ENCODE peak calls at places on chromosomes 3 and 15, in eight cellular contexts. One of them, this sample, is unnamed.

GRCh38 chr15:80967451-80967850 is 22.2 kb downstream of the MESD start:
- DNase-seq in HT1080: no peak
- DNase-seq in body of pancreas: no peak
- DNase-seq in fibroblast of the aortic adventitia: peak
- DNase-seq in D341Med: no peak
- DNase-seq in frontal cortex: no peak
- DNase-seq in activated T-helper 1 cell treated with anti-CD3 and anti-CD28 coated beads, Interleukin-2, amount 50 U/mL, for 16 hours: no peak
- DNase-seq in activated CD4-positive, alpha-beta T cell treated with anti-CD3 and anti-CD28 coated beads, Interleukin-2, amount 50 U/mL, for 1 hour: no peak
- DNase-seq in this sample: no peak

GRCh38 chr3:127426444-127427168 is 138.8 kb upstream of the PRR20G start:
- DNase-seq in body of pancreas: no peak
- DNase-seq in frontal cortex: no peak
- DNase-seq in HT1080: no peak
- DNase-seq in activated T-helper 1 cell treated with anti-CD3 and anti-CD28 coated beads, Interleukin-2, amount 50 U/mL, for 16 hours: no peak
- DNase-seq in fibroblast of the aortic adventitia: no peak
- DNase-seq in activated CD4-positive, alpha-beta T cell treated with anti-CD3 and anti-CD28 coated beads, Interleukin-2, amount 50 U/mL, for 1 hour: no peak
- DNase-seq in D341Med: peak
- DNase-seq in this sample: no peak

GRCh38 chr15:71526061-71526460 is 284.3 kb upstream of the NR2E3 start:
- DNase-seq in fibroblast of the aortic adventitia: peak
- DNase-seq in frontal cortex: no peak
- DNase-seq in HT1080: no peak
- DNase-seq in D341Med: no peak
- DNase-seq in activated CD4-positive, alpha-beta T cell treated with anti-CD3 and anti-CD28 coated beads, Interleukin-2, amount 50 U/mL, for 1 hour: no peak
- DNase-seq in body of pancreas: no peak
- DNase-seq in activated T-helper 1 cell treated with anti-CD3 and anti-CD28 coated beads, Interleukin-2, amount 50 U/mL, for 16 hours: no peak
- DNase-seq in this sample: no peak

GRCh38 chr15:41695750-41696436 is 35.7 kb downstream of the MGA start:
- DNase-seq in D341Med: peak
- DNase-seq in body of pancreas: no peak
- DNase-seq in activated T-helper 1 cell treated with anti-CD3 and anti-CD28 coated beads, Interleukin-2, amount 50 U/mL, for 16 hours: no peak
- DNase-seq in activated CD4-positive, alpha-beta T cell treated with anti-CD3 and anti-CD28 coated beads, Interleukin-2, amount 50 U/mL, for 1 hour: peak
- DNase-seq in HT1080: peak
- DNase-seq in frontal cortex: peak
- DNase-seq in fibroblast of the aortic adventitia: peak
- DNase-seq in this sample: peak

GRCh38 chr3:195468841-195469240 is 26.0 kb upstream of the ACAP2 start:
- DNase-seq in activated T-helper 1 cell treated with anti-CD3 and anti-CD28 coated beads, Interleukin-2, amount 50 U/mL, for 16 hours: no peak
- DNase-seq in activated CD4-positive, alpha-beta T cell treated with anti-CD3 and anti-CD28 coated beads, Interleukin-2, amount 50 U/mL, for 1 hour: no peak
- DNase-seq in HT1080: no peak
- DNase-seq in frontal cortex: no peak
- DNase-seq in body of pancreas: no peak
- DNase-seq in D341Med: no peak
- DNase-seq in fibroblast of the aortic adventitia: no peak
- DNase-seq in this sample: no peak

GRCh38 chr15:32641517-32642059 is at the start of gene SCG5:
- DNase-seq in activated T-helper 1 cell treated with anti-CD3 and anti-CD28 coated beads, Interleukin-2, amount 50 U/mL, for 16 hours: no peak
- DNase-seq in body of pancreas: peak
- DNase-seq in D341Med: no peak
- DNase-seq in HT1080: no peak
- DNase-seq in activated CD4-positive, alpha-beta T cell treated with anti-CD3 and anti-CD28 coated beads, Interleukin-2, amount 50 U/mL, for 1 hour: no peak
- DNase-seq in frontal cortex: peak
- DNase-seq in fibroblast of the aortic adventitia: no peak
- DNase-seq in this sample: no peak

GRCh38 chr15:41944313-41944940 is 27.9 kb downstream of the EHD4 start:
- DNase-seq in body of pancreas: peak
- DNase-seq in activated CD4-positive, alpha-beta T cell treated with anti-CD3 and anti-CD28 coated beads, Interleukin-2, amount 50 U/mL, for 1 hour: no peak
- DNase-seq in frontal cortex: no peak
- DNase-seq in HT1080: peak
- DNase-seq in fibroblast of the aortic adventitia: peak
- DNase-seq in activated T-helper 1 cell treated with anti-CD3 and anti-CD28 coated beads, Interleukin-2, amount 50 U/mL, for 16 hours: no peak
- DNase-seq in D341Med: no peak
- DNase-seq in this sample: no peak

GRCh38 chr15:38610748-38611147 is 46.1 kb upstream of the RASGRP1 start:
- DNase-seq in body of pancreas: no peak
- DNase-seq in activated CD4-positive, alpha-beta T cell treated with anti-CD3 and anti-CD28 coated beads, Interleukin-2, amount 50 U/mL, for 1 hour: peak
- DNase-seq in D341Med: no peak
- DNase-seq in fibroblast of the aortic adventitia: no peak
- DNase-seq in HT1080: no peak
- DNase-seq in activated T-helper 1 cell treated with anti-CD3 and anti-CD28 coated beads, Interleukin-2, amount 50 U/mL, for 16 hours: no peak
- DNase-seq in frontal cortex: no peak
- DNase-seq in this sample: no peak

GRCh38 chr3:18080198-18080689 is 337.8 kb upstream of the TBC1D5 start:
- DNase-seq in activated CD4-positive, alpha-beta T cell treated with anti-CD3 and anti-CD28 coated beads, Interleukin-2, amount 50 U/mL, for 1 hour: no peak
- DNase-seq in HT1080: peak
- DNase-seq in fibroblast of the aortic adventitia: peak
- DNase-seq in frontal cortex: no peak
- DNase-seq in activated T-helper 1 cell treated with anti-CD3 and anti-CD28 coated beads, Interleukin-2, amount 50 U/mL, for 16 hours: no peak
- DNase-seq in D341Med: no peak
- DNase-seq in body of pancreas: no peak
- DNase-seq in this sample: no peak

GRCh38 chr15:81330351-81331085 is 6.6 kb upstream of the STARD5 start:
- DNase-seq in frontal cortex: no peak
- DNase-seq in HT1080: no peak
- DNase-seq in fibroblast of the aortic adventitia: no peak
- DNase-seq in body of pancreas: no peak
- DNase-seq in D341Med: no peak
- DNase-seq in activated CD4-positive, alpha-beta T cell treated with anti-CD3 and anti-CD28 coated beads, Interleukin-2, amount 50 U/mL, for 1 hour: no peak
- DNase-seq in activated T-helper 1 cell treated with anti-CD3 and anti-CD28 coated beads, Interleukin-2, amount 50 U/mL, for 16 hours: no peak
- DNase-seq in this sample: no peak

GRCh38 chr3:51304230-51304629 is 80.9 kb upstream of the MANF start:
- DNase-seq in body of pancreas: no peak
- DNase-seq in activated T-helper 1 cell treated with anti-CD3 and anti-CD28 coated beads, Interleukin-2, amount 50 U/mL, for 16 hours: no peak
- DNase-seq in frontal cortex: no peak
- DNase-seq in HT1080: no peak
- DNase-seq in activated CD4-positive, alpha-beta T cell treated with anti-CD3 and anti-CD28 coated beads, Interleukin-2, amount 50 U/mL, for 1 hour: no peak
- DNase-seq in fibroblast of the aortic adventitia: no peak
- DNase-seq in D341Med: no peak
- DNase-seq in this sample: no peak

GRCh38 chr15:22786868-22787698 is 639 bp downstream of the NIPA1 start:
- DNase-seq in frontal cortex: peak
- DNase-seq in body of pancreas: peak
- DNase-seq in D341Med: peak
- DNase-seq in HT1080: no peak
- DNase-seq in activated T-helper 1 cell treated with anti-CD3 and anti-CD28 coated beads, Interleukin-2, amount 50 U/mL, for 16 hours: no peak
- DNase-seq in fibroblast of the aortic adventitia: peak
- DNase-seq in activated CD4-positive, alpha-beta T cell treated with anti-CD3 and anti-CD28 coated beads, Interleukin-2, amount 50 U/mL, for 1 hour: peak
- DNase-seq in this sample: no peak

GRCh38 chr3:185645596-185646381 is 59.7 kb downstream of the SENP2 start:
- DNase-seq in D341Med: no peak
- DNase-seq in activated CD4-positive, alpha-beta T cell treated with anti-CD3 and anti-CD28 coated beads, Interleukin-2, amount 50 U/mL, for 1 hour: no peak
- DNase-seq in frontal cortex: no peak
- DNase-seq in fibroblast of the aortic adventitia: no peak
- DNase-seq in body of pancreas: no peak
- DNase-seq in activated T-helper 1 cell treated with anti-CD3 and anti-CD28 coated beads, Interleukin-2, amount 50 U/mL, for 16 hours: no peak
- DNase-seq in HT1080: no peak
- DNase-seq in this sample: no peak

GRCh38 chr3:126132751-126133511 is 47.5 kb downstream of the ALDH1L1 start:
- DNase-seq in HT1080: peak
- DNase-seq in activated CD4-positive, alpha-beta T cell treated with anti-CD3 and anti-CD28 coated beads, Interleukin-2, amount 50 U/mL, for 1 hour: no peak
- DNase-seq in body of pancreas: peak
- DNase-seq in D341Med: no peak
- DNase-seq in fibroblast of the aortic adventitia: peak
- DNase-seq in frontal cortex: no peak
- DNase-seq in activated T-helper 1 cell treated with anti-CD3 and anti-CD28 coated beads, Interleukin-2, amount 50 U/mL, for 16 hours: no peak
- DNase-seq in this sample: no peak

GRCh38 chr3:177195242-177195940 is 1.9 kb downstream of the TBL1XR1 start:
- DNase-seq in activated CD4-positive, alpha-beta T cell treated with anti-CD3 and anti-CD28 coated beads, Interleukin-2, amount 50 U/mL, for 1 hour: no peak
- DNase-seq in body of pancreas: peak
- DNase-seq in HT1080: peak
- DNase-seq in activated T-helper 1 cell treated with anti-CD3 and anti-CD28 coated beads, Interleukin-2, amount 50 U/mL, for 16 hours: no peak
- DNase-seq in frontal cortex: no peak
- DNase-seq in fibroblast of the aortic adventitia: peak
- DNase-seq in D341Med: no peak
- DNase-seq in this sample: no peak

GRCh38 chr15:98958076-98958475 is 49.5 kb downstream of the PGPEP1L start:
- DNase-seq in D341Med: no peak
- DNase-seq in activated CD4-positive, alpha-beta T cell treated with anti-CD3 and anti-CD28 coated beads, Interleukin-2, amount 50 U/mL, for 1 hour: no peak
- DNase-seq in fibroblast of the aortic adventitia: no peak
- DNase-seq in activated T-helper 1 cell treated with anti-CD3 and anti-CD28 coated beads, Interleukin-2, amount 50 U/mL, for 16 hours: no peak
- DNase-seq in body of pancreas: no peak
- DNase-seq in frontal cortex: no peak
- DNase-seq in HT1080: no peak
- DNase-seq in this sample: no peak